ENCODE peak calls at places on chromosomes 16 and 17, in seven cellular contexts. One of them, this sample, is unnamed.

GRCh38 chr16:68227850-68228553 is 7.9 kb downstream of the ESRP2 start:
- DNase-seq in fibroblast of the aortic adventitia: no peak
- DNase-seq in kidney: no peak
- DNase-seq in brain microvascular endothelial cell: no peak
- DNase-seq in upper lobe of right lung: no peak
- DNase-seq in Karpas-422: no peak
- DNase-seq in IMR-90: no peak
- DNase-seq in this sample: peak

GRCh38 chr17:78676415-78677302 is 99.5 kb upstream of the DNAH17 start:
- DNase-seq in fibroblast of the aortic adventitia: no peak
- DNase-seq in kidney: no peak
- DNase-seq in brain microvascular endothelial cell: no peak
- DNase-seq in upper lobe of right lung: peak
- DNase-seq in Karpas-422: no peak
- DNase-seq in IMR-90: no peak
- DNase-seq in this sample: no peak

GRCh38 chr17:234163-235047 is 53.0 kb upstream of the DOC2B start:
- DNase-seq in fibroblast of the aortic adventitia: no peak
- DNase-seq in kidney: peak
- DNase-seq in brain microvascular endothelial cell: no peak
- DNase-seq in upper lobe of right lung: peak
- DNase-seq in Karpas-422: no peak
- DNase-seq in IMR-90: no peak
- DNase-seq in this sample: no peak

GRCh38 chr16:57804111-57804837 is 2.0 kb upstream of the KIFC3 start:
- DNase-seq in fibroblast of the aortic adventitia: peak
- DNase-seq in kidney: no peak
- DNase-seq in brain microvascular endothelial cell: no peak
- DNase-seq in upper lobe of right lung: no peak
- DNase-seq in Karpas-422: no peak
- DNase-seq in IMR-90: no peak
- DNase-seq in this sample: no peak

GRCh38 chr17:28112199-28112995 is 69.9 kb downstream of the NLK start:
- DNase-seq in fibroblast of the aortic adventitia: peak
- DNase-seq in kidney: no peak
- DNase-seq in brain microvascular endothelial cell: peak
- DNase-seq in upper lobe of right lung: no peak
- DNase-seq in Karpas-422: no peak
- DNase-seq in IMR-90: peak
- DNase-seq in this sample: no peak

GRCh38 chr17:72545756-72546155 is 424.9 kb downstream of the SOX9 start:
- DNase-seq in fibroblast of the aortic adventitia: no peak
- DNase-seq in kidney: no peak
- DNase-seq in brain microvascular endothelial cell: no peak
- DNase-seq in upper lobe of right lung: no peak
- DNase-seq in Karpas-422: no peak
- DNase-seq in IMR-90: no peak
- DNase-seq in this sample: no peak

GRCh38 chr17:17034496-17035066 is 7.7 kb upstream of the MPRIP start:
- DNase-seq in fibroblast of the aortic adventitia: no peak
- DNase-seq in kidney: no peak
- DNase-seq in brain microvascular endothelial cell: no peak
- DNase-seq in upper lobe of right lung: no peak
- DNase-seq in Karpas-422: no peak
- DNase-seq in IMR-90: no peak
- DNase-seq in this sample: no peak

GRCh38 chr17:61360318-61360717 is 39.3 kb upstream of the TBX2 start:
- DNase-seq in fibroblast of the aortic adventitia: no peak
- DNase-seq in kidney: no peak
- DNase-seq in brain microvascular endothelial cell: no peak
- DNase-seq in upper lobe of right lung: no peak
- DNase-seq in Karpas-422: no peak
- DNase-seq in IMR-90: no peak
- DNase-seq in this sample: no peak

GRCh38 chr17:43771463-43771862 is 7.3 kb downstream of the DUSP3 start:
- DNase-seq in fibroblast of the aortic adventitia: no peak
- DNase-seq in kidney: no peak
- DNase-seq in brain microvascular endothelial cell: no peak
- DNase-seq in upper lobe of right lung: no peak
- DNase-seq in Karpas-422: no peak
- DNase-seq in IMR-90: no peak
- DNase-seq in this sample: no peak

GRCh38 chr16:84897911-84898377 is 78.2 kb downstream of the CRISPLD2 start:
- DNase-seq in fibroblast of the aortic adventitia: no peak
- DNase-seq in kidney: peak
- DNase-seq in brain microvascular endothelial cell: no peak
- DNase-seq in upper lobe of right lung: no peak
- DNase-seq in Karpas-422: no peak
- DNase-seq in IMR-90: no peak
- DNase-seq in this sample: no peak

GRCh38 chr16:50210266-50211038 is 55.9 kb upstream of the ADCY7 start:
- DNase-seq in fibroblast of the aortic adventitia: peak
- DNase-seq in kidney: peak
- DNase-seq in brain microvascular endothelial cell: peak
- DNase-seq in upper lobe of right lung: peak
- DNase-seq in Karpas-422: peak
- DNase-seq in IMR-90: peak
- DNase-seq in this sample: peak

GRCh38 chr16:67248401-67249177 is at the start of gene SLC9A5:
- DNase-seq in fibroblast of the aortic adventitia: no peak
- DNase-seq in kidney: peak
- DNase-seq in brain microvascular endothelial cell: no peak
- DNase-seq in upper lobe of right lung: peak
- DNase-seq in Karpas-422: peak
- DNase-seq in IMR-90: no peak
- DNase-seq in this sample: peak

GRCh38 chr17:39769974-39770587 is 32.3 kb downstream of the GRB7 start:
- DNase-seq in fibroblast of the aortic adventitia: peak
- DNase-seq in kidney: no peak
- DNase-seq in brain microvascular endothelial cell: no peak
- DNase-seq in upper lobe of right lung: no peak
- DNase-seq in Karpas-422: peak
- DNase-seq in IMR-90: peak
- DNase-seq in this sample: no peak

GRCh38 chr16:64449511-64449910 is 672.4 kb downstream of the CDH11 start:
- DNase-seq in fibroblast of the aortic adventitia: no peak
- DNase-seq in kidney: no peak
- DNase-seq in brain microvascular endothelial cell: no peak
- DNase-seq in upper lobe of right lung: no peak
- DNase-seq in Karpas-422: no peak
- DNase-seq in IMR-90: no peak
- DNase-seq in this sample: no peak

GRCh38 chr17:32794533-32795246 is 82.2 kb downstream of the MYO1D start:
- DNase-seq in fibroblast of the aortic adventitia: no peak
- DNase-seq in kidney: no peak
- DNase-seq in brain microvascular endothelial cell: no peak
- DNase-seq in upper lobe of right lung: no peak
- DNase-seq in Karpas-422: no peak
- DNase-seq in IMR-90: no peak
- DNase-seq in this sample: no peak

GRCh38 chr16:79163666-79164377 is 436.7 kb downstream of the MAF start:
- DNase-seq in fibroblast of the aortic adventitia: no peak
- DNase-seq in kidney: no peak
- DNase-seq in brain microvascular endothelial cell: no peak
- DNase-seq in upper lobe of right lung: no peak
- DNase-seq in Karpas-422: no peak
- DNase-seq in IMR-90: no peak
- DNase-seq in this sample: no peak

GRCh38 chr16:49441366-49441780 is 67.8 kb downstream of the C16orf78 start:
- DNase-seq in fibroblast of the aortic adventitia: no peak
- DNase-seq in kidney: no peak
- DNase-seq in brain microvascular endothelial cell: no peak
- DNase-seq in upper lobe of right lung: no peak
- DNase-seq in Karpas-422: peak
- DNase-seq in IMR-90: no peak
- DNase-seq in this sample: peak

GRCh38 chr17:21330436-21331160 is 45.6 kb upstream of the KCNJ12 start:
- DNase-seq in fibroblast of the aortic adventitia: no peak
- DNase-seq in kidney: no peak
- DNase-seq in brain microvascular endothelial cell: no peak
- DNase-seq in upper lobe of right lung: peak
- DNase-seq in Karpas-422: no peak
- DNase-seq in IMR-90: no peak
- DNase-seq in this sample: no peak

GRCh38 chr16:88807142-88807625 is 3.6 kb downstream of the CDT1 start:
- DNase-seq in fibroblast of the aortic adventitia: no peak
- DNase-seq in kidney: peak
- DNase-seq in brain microvascular endothelial cell: no peak
- DNase-seq in upper lobe of right lung: peak
- DNase-seq in Karpas-422: peak
- DNase-seq in IMR-90: no peak
- DNase-seq in this sample: no peak

GRCh38 chr17:80028030-80028429 is 7.6 kb downstream of the TBC1D16 start:
- DNase-seq in fibroblast of the aortic adventitia: no peak
- DNase-seq in kidney: no peak
- DNase-seq in brain microvascular endothelial cell: no peak
- DNase-seq in upper lobe of right lung: no peak
- DNase-seq in Karpas-422: no peak
- DNase-seq in IMR-90: no peak
- DNase-seq in this sample: no peak

GRCh38 chr17:17186051-17186450 is 20.1 kb downstream of the PLD6 start:
- DNase-seq in fibroblast of the aortic adventitia: no peak
- DNase-seq in kidney: no peak
- DNase-seq in brain microvascular endothelial cell: no peak
- DNase-seq in upper lobe of right lung: no peak
- DNase-seq in Karpas-422: no peak
- DNase-seq in IMR-90: peak
- DNase-seq in this sample: no peak

GRCh38 chr16:70437582-70438324 is 1.1 kb downstream of the ST3GAL2 start:
- DNase-seq in fibroblast of the aortic adventitia: peak
- DNase-seq in kidney: no peak
- DNase-seq in brain microvascular endothelial cell: peak
- DNase-seq in upper lobe of right lung: no peak
- DNase-seq in Karpas-422: peak
- DNase-seq in IMR-90: peak
- DNase-seq in this sample: peak

DNA sequence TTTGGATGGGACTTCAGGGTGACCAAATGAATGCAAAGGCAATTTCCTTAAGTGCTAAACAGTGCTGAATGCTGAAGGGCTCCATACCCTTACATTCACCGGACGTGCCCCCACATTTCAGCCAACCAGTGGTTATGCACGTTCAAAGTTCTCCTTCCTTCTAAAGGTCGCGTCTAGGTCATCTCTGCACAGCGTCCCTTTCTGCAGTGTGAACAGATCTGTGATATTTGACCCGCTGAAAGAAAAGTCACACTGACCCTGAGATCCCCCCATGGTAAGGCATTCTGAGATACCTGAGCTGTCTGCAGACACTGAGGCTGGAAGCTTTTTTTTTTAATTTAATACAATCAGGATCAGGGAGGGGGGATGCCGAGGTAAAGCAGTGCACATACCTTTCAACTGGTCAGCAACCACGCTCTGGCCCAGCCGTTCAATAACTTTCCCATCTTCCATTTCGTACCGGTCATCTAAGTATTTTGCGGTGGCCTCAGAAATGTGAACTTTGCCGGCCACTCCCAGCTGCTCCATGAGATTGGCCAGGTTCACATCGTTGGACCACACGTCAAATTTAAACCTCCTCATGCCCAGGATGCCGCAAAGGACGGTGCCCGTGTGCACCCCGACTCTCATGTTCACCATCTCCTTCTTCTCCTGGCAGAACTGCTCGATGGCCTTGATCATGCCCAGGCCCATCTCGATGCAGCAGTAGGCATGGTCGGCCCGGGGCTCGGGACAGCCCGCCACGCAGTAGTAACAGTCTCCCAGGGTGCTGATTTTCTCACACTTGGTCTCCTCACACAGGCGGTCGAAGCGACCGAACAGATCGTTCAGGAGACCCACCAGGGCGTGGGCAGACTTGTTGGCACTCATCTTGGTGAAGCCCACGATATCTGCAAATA is 2.6 kb downstream of the ADCY9 start:
- DNase-seq in fibroblast of the aortic adventitia: peak
- DNase-seq in kidney: peak
- DNase-seq in brain microvascular endothelial cell: no peak
- DNase-seq in upper lobe of right lung: no peak
- DNase-seq in Karpas-422: no peak
- DNase-seq in IMR-90: no peak
- DNase-seq in this sample: no peak
- H3K4me3 ChIP-seq in fibroblast of the aortic adventitia: peak
- H3K4me3 ChIP-seq in kidney: peak
- H3K4me3 ChIP-seq in brain microvascular endothelial cell: no peak
- H3K4me3 ChIP-seq in upper lobe of right lung: peak
- H3K4me3 ChIP-seq in Karpas-422: no peak
- H3K4me3 ChIP-seq in IMR-90: peak
- H3K4me3 ChIP-seq in this sample: peak

GRCh38 chr17:13302983-13303382 is 285.2 kb upstream of the ELAC2 start:
- DNase-seq in fibroblast of the aortic adventitia: no peak
- DNase-seq in kidney: no peak
- DNase-seq in brain microvascular endothelial cell: no peak
- DNase-seq in upper lobe of right lung: no peak
- DNase-seq in Karpas-422: no peak
- DNase-seq in IMR-90: no peak
- DNase-seq in this sample: no peak

GRCh38 chr17:13293421-13293820 is 275.6 kb upstream of the ELAC2 start:
- DNase-seq in fibroblast of the aortic adventitia: no peak
- DNase-seq in kidney: no peak
- DNase-seq in brain microvascular endothelial cell: no peak
- DNase-seq in upper lobe of right lung: no peak
- DNase-seq in Karpas-422: no peak
- DNase-seq in IMR-90: no peak
- DNase-seq in this sample: no peak

GRCh38 chr17:13297198-13297597 is 279.4 kb upstream of the ELAC2 start:
- DNase-seq in fibroblast of the aortic adventitia: no peak
- DNase-seq in kidney: no peak
- DNase-seq in brain microvascular endothelial cell: no peak
- DNase-seq in upper lobe of right lung: no peak
- DNase-seq in Karpas-422: no peak
- DNase-seq in IMR-90: no peak
- DNase-seq in this sample: peak
- H3K4me3 ChIP-seq in fibroblast of the aortic adventitia: no peak
- H3K4me3 ChIP-seq in kidney: no peak
- H3K4me3 ChIP-seq in brain microvascular endothelial cell: no peak
- H3K4me3 ChIP-seq in upper lobe of right lung: no peak
- H3K4me3 ChIP-seq in Karpas-422: no peak
- H3K4me3 ChIP-seq in IMR-90: no peak
- H3K4me3 ChIP-seq in this sample: no peak

GRCh38 chr16:3950343-3951193 is 70.1 kb upstream of the CREBBP start:
- DNase-seq in fibroblast of the aortic adventitia: peak
- DNase-seq in kidney: peak
- DNase-seq in brain microvascular endothelial cell: peak
- DNase-seq in upper lobe of right lung: peak
- DNase-seq in Karpas-422: no peak
- DNase-seq in IMR-90: peak
- DNase-seq in this sample: peak
- H3K4me3 ChIP-seq in fibroblast of the aortic adventitia: peak
- H3K4me3 ChIP-seq in kidney: peak
- H3K4me3 ChIP-seq in brain microvascular endothelial cell: no peak
- H3K4me3 ChIP-seq in upper lobe of right lung: peak
- H3K4me3 ChIP-seq in Karpas-422: no peak
- H3K4me3 ChIP-seq in IMR-90: peak
- H3K4me3 ChIP-seq in this sample: peak

GRCh38 chr16:54193013-54193655 is 93.5 kb downstream of the IRX3 start:
- DNase-seq in fibroblast of the aortic adventitia: no peak
- DNase-seq in kidney: no peak
- DNase-seq in brain microvascular endothelial cell: no peak
- DNase-seq in upper lobe of right lung: no peak
- DNase-seq in Karpas-422: no peak
- DNase-seq in IMR-90: no peak
- DNase-seq in this sample: no peak
- H3K4me3 ChIP-seq in fibroblast of the aortic adventitia: no peak
- H3K4me3 ChIP-seq in kidney: no peak
- H3K4me3 ChIP-seq in brain microvascular endothelial cell: no peak
- H3K4me3 ChIP-seq in upper lobe of right lung: no peak
- H3K4me3 ChIP-seq in Karpas-422: no peak
- H3K4me3 ChIP-seq in IMR-90: no peak
- H3K4me3 ChIP-seq in this sample: peak

This sample was measured in SJCRH30.